ENCODE peak calls at places on chromosome 14, in six cellular contexts. O is upper lobe of left lung, R is IMR-90, D is transverse colon, P is testis, V is A549. J is an unnamed sample.

GRCh38 chr14:91830777-91831176 is 36.6 kb downstream of the TC2N start:
- DNase-seq in O (no peak), R (no peak), D (peak; percentile 63), P (no peak), V (no peak), J (no peak)

GRCh38 chr14:97107070-97107469 is 309.9 kb downstream of the VRK1 start:
- DNase-seq in O (no peak), R (no peak), D (no peak), P (no peak), V (peak; percentile 34), J (no peak)

GRCh38 chr14:100874411-100875091 is 29.0 kb downstream of the RTL1 start:
- DNase-seq in O (no peak), R (no peak), D (no peak), P (no peak), V (no peak), J (no peak)

GRCh38 chr14:47826809-47827208 is 151.4 kb upstream of the MDGA2 start:
- DNase-seq in O (no peak), R (no peak), D (no peak), P (no peak), V (no peak), J (no peak)

GRCh38 chr14:81485372-81485771 is 48.3 kb downstream of the SEL1L start:
- DNase-seq in O (no peak), R (no peak), D (peak; percentile 62), P (no peak), V (no peak), J (no peak)

GRCh38 chr14:99146991-99147740 is 124.8 kb downstream of the BCL11B start:
- DNase-seq in O (no peak), R (no peak), D (no peak), P (no peak), V (no peak), J (no peak)

GRCh38 chr14:31576949-31577348 is 15.7 kb downstream of the NUBPL start:
- DNase-seq in O (no peak), R (no peak), D (no peak), P (no peak), V (no peak), J (no peak)

GRCh38 chr14:80390911-80391310 is 179.6 kb upstream of the DIO2 start:
- DNase-seq in O (no peak), R (peak; percentile 51), D (no peak), P (no peak), V (peak; percentile 79), J (no peak)

GRCh38 chr14:36477266-36477665 is 42.8 kb downstream of the NKX2-1 start:
- DNase-seq in O (peak; percentile 24), R (no peak), D (no peak), P (no peak), V (no peak), J (no peak)

GRCh38 chr14:100017578-100017977 is 47.6 kb upstream of the EVL start:
- DNase-seq in O (no peak), R (peak; percentile 89), D (no peak), P (no peak), V (no peak), J (no peak)

GRCh38 chr14:54173782-54174181 is 217.2 kb upstream of the BMP4 start:
- DNase-seq in O (no peak), R (peak; percentile 21), D (no peak), P (no peak), V (no peak), J (no peak)

GRCh38 chr14:68566075-68566474 is 226.8 kb downstream of the ZFP36L1 start:
- DNase-seq in O (no peak), R (no peak), D (no peak), P (no peak), V (no peak), J (no peak)
- TF ChIP-seq POLR2A in O (no peak), R (no peak), D (no peak), P (no peak), V (no peak), J (no peak)

GRCh38 chr14:60642270-60642789 is 6.9 kb downstream of the SIX1 start:
- DNase-seq in O (peak; percentile 80), R (no peak), D (no peak), P (no peak), V (no peak), J (no peak)
- TF ChIP-seq POLR2A in O (no peak), R (no peak), D (no peak), P (no peak), V (no peak), J (no peak)

GRCh38 chr14:23071244-23071974 is 14.1 kb upstream of the CDH24 start:
- DNase-seq in O (peak; percentile 46), R (peak; percentile 94), D (peak; percentile 85), P (peak; percentile 92), V (peak; percentile 91), J (no peak)
- TF ChIP-seq POLR2A in O (no peak), R (peak; percentile 56), D (peak; percentile 36), P (no peak), V (peak; percentile 85), J (peak; percentile 72)

DNA sequence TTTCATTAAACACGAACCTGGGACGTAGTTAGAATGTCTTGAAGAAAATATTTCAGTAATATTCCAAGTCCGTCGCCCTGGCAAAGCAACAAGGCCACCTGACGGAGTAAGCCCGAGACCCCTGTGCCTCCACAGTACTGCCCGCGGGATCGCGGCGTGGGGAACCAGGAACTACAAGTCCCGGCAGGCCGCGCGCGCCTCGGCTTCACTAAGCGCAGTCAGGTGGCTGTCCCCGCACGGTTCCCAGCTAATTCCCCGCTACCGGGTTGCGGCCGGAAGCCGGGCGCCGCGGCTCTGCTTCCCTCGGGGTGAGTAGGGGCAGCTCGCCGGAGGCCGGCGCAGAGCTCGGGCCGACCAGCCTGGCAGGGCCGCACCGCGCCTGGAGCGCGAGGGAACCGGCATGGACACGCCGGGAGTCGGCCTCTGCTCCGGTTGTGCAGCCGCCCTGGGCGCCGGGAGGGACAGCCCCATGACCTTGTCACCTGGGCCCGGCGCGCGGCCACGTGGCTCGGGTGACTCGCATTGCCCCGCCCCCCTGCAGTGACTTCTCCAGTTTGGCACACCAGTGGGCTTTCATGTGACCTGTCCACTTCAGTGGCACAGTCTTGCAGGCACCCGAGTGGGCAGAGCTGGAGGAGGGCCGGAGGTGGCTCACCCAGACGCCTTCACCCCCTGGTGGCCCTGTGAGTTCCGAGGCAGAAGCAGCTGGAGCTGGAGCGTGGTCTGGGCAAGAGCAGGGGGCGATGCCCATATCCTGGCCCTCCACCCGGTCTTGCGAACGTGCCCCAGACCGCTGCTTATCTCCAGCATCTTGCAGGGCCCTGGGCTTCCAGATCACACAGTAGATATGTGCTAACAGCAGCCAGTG is at the start of gene ADCK1:
- DNase-seq in O (peak; percentile 98), R (peak; percentile 68), D (peak; percentile 91), P (peak; percentile 96), V (peak; percentile 88), J (peak; percentile 88)
- TF ChIP-seq POLR2A in O (no peak), R (no peak), D (peak; percentile 61), P (no peak), V (peak; percentile 75), J (peak; percentile 80)

DNA sequence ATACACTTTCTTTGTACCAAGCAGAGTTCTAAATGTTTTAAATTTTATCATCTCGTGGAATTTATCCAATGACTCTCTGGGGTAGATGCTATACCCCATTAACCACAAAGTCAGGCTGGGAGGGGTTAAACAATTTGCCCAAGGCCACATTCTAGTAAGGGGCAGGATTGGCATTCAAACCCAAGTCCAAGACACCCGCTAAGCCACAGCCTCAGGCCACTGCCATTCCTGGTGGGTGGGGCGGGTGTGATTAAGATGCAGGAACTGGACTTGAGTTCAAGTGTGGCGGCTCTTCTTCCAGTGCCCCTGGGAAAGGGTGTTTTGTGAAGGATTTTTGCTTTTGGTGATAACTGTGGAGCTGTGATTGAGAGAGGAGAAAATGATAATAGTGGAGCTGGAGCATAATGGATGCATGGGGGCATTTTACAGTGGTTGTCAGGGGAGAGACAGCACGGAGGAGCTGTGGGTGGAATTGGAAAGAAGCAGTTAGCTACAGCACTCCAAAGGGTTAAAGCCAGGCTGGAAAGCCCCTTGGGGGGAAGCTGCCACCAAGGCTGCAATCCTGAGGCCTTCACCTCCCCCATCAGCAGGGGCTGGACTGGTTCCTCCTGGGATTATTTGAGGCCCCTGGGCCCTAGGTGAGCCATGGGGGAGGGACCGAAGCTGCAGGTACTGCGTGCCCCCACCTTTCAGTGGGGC is 1.0 kb upstream of the VRTN start:
- DNase-seq in O (no peak), R (no peak), D (no peak), P (no peak), V (no peak), J (no peak)
- TF ChIP-seq POLR2A in O (no peak), R (no peak), D (no peak), P (no peak), V (no peak), J (no peak)

J was measured in erythroblast.